ENCODE peak calls at places on chromosome X, in five cellular contexts. One of them, this sample, is unnamed.

GRCh38 chrX:106919932-106920452 is at the start of gene CLDN2:
- DNase-seq in neuronal stem cell: peak
- DNase-seq in IMR-90: no peak
- DNase-seq in H9: peak
- DNase-seq in H1: peak
- DNase-seq in this sample: no peak

GRCh38 chrX:4787971-4788370 is 1074.5 kb upstream of the PRKX start:
- DNase-seq in IMR-90: no peak
- DNase-seq in H9: no peak
- DNase-seq in H1: no peak
- DNase-seq in neuronal stem cell: no peak
- DNase-seq in this sample: no peak

GRCh38 chrX:47156611-47157520 is 11.8 kb downstream of the RBM10 start:
- DNase-seq in H9: no peak
- DNase-seq in IMR-90: no peak
- DNase-seq in H1: no peak
- DNase-seq in neuronal stem cell: no peak
- DNase-seq in this sample: no peak

GRCh38 chrX:39912126-39912525 is 185.6 kb downstream of the BCOR start:
- DNase-seq in neuronal stem cell: no peak
- DNase-seq in H9: no peak
- DNase-seq in IMR-90: no peak
- DNase-seq in H1: no peak
- DNase-seq in this sample: no peak

GRCh38 chrX:97397371-97397770 is 513.7 kb downstream of the RPA4 start:
- DNase-seq in IMR-90: peak
- DNase-seq in neuronal stem cell: no peak
- DNase-seq in H1: no peak
- DNase-seq in H9: no peak
- DNase-seq in this sample: peak

GRCh38 chrX:45571453-45571852 is 370.8 kb upstream of the DIPK2B start:
- DNase-seq in H9: no peak
- DNase-seq in neuronal stem cell: no peak
- DNase-seq in H1: no peak
- DNase-seq in IMR-90: no peak
- DNase-seq in this sample: no peak

GRCh38 chrX:104679175-104679574 is 113.2 kb downstream of the IL1RAPL2 start:
- DNase-seq in neuronal stem cell: no peak
- DNase-seq in H1: no peak
- DNase-seq in H9: no peak
- DNase-seq in IMR-90: no peak
- DNase-seq in this sample: peak

GRCh38 chrX:11765449-11765848 is 7.4 kb downstream of the MSL3 start:
- DNase-seq in H9: no peak
- DNase-seq in H1: no peak
- DNase-seq in IMR-90: no peak
- DNase-seq in neuronal stem cell: no peak
- DNase-seq in this sample: no peak

GRCh38 chrX:107935664-107936433 is 46.3 kb downstream of the TEX13B start:
- DNase-seq in IMR-90: no peak
- DNase-seq in H1: peak
- DNase-seq in neuronal stem cell: no peak
- DNase-seq in H9: peak
- DNase-seq in this sample: peak

GRCh38 chrX:8815460-8816065 is 14.4 kb upstream of the FAM9A start:
- DNase-seq in H1: no peak
- DNase-seq in IMR-90: peak
- DNase-seq in neuronal stem cell: peak
- DNase-seq in H9: no peak
- DNase-seq in this sample: peak

GRCh38 chrX:130055103-130055502 is 55.2 kb downstream of the ELF4 start:
- DNase-seq in neuronal stem cell: no peak
- DNase-seq in H1: no peak
- DNase-seq in IMR-90: peak
- DNase-seq in H9: no peak
- DNase-seq in this sample: peak

GRCh38 chrX:23902419-23902818 is 5.3 kb downstream of the APOO start:
- DNase-seq in IMR-90: peak
- DNase-seq in neuronal stem cell: no peak
- DNase-seq in H9: no peak
- DNase-seq in H1: no peak
- DNase-seq in this sample: peak

GRCh38 chrX:18075603-18076002 is 145.1 kb downstream of the BEND2 start:
- DNase-seq in H9: no peak
- DNase-seq in neuronal stem cell: no peak
- DNase-seq in IMR-90: no peak
- DNase-seq in H1: no peak
- DNase-seq in this sample: no peak

GRCh38 chrX:31331928-31332327 is 260.1 kb upstream of the FTHL17 start:
- DNase-seq in H9: no peak
- DNase-seq in IMR-90: no peak
- DNase-seq in neuronal stem cell: no peak
- DNase-seq in H1: no peak
- DNase-seq in this sample: no peak

GRCh38 chrX:74529311-74529710 is 85.1 kb downstream of the RLIM start:
- DNase-seq in neuronal stem cell: no peak
- DNase-seq in H9: no peak
- DNase-seq in H1: no peak
- DNase-seq in IMR-90: no peak
- DNase-seq in this sample: no peak

GRCh38 chrX:68647156-68647957 is at the start of gene STARD8:
- DNase-seq in H9: peak
- DNase-seq in IMR-90: peak
- DNase-seq in neuronal stem cell: peak
- DNase-seq in H1: peak
- DNase-seq in this sample: peak

GRCh38 chrX:4263005-4263404 is 549.6 kb upstream of the PRKX start:
- DNase-seq in neuronal stem cell: no peak
- DNase-seq in H9: no peak
- DNase-seq in IMR-90: no peak
- DNase-seq in H1: no peak
- DNase-seq in this sample: no peak

GRCh38 chrX:17412692-17413091 is 37.7 kb downstream of the NHS start:
- DNase-seq in H9: no peak
- DNase-seq in H1: no peak
- DNase-seq in neuronal stem cell: no peak
- DNase-seq in IMR-90: peak
- DNase-seq in this sample: peak

DNA sequence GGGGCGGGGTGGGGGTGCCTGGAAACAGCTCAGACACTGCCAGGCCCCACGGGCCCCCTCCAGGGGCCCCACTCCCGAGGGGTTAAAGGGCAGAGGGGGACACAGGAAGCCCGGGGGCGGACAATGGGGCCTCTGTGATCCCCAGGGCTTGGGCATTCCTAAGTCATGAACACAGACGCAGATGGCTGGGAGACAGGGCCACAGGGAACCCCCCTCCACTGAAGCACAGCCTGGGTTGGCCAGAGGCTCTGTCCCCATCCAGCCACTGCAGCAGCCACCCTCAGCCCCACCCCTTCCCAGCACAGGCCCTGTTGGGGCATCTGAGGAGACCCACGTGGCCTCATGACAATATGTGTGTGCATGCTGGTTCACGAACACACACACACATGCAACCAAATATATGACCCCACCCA is 3.9 kb downstream of the L1CAM start:
- DNase-seq in H9: no peak
- DNase-seq in IMR-90: peak
- DNase-seq in H1: no peak
- DNase-seq in neuronal stem cell: no peak
- DNase-seq in this sample: peak
- H3K18ac ChIP-seq in H9: no peak
- H3K18ac ChIP-seq in IMR-90: no peak
- H3K18ac ChIP-seq in H1: no peak
- H3K18ac ChIP-seq in neuronal stem cell: peak
- H3K18ac ChIP-seq in this sample: peak

GRCh38 chrX:21943460-21944135 is 3.1 kb downstream of the SMS start:
- DNase-seq in IMR-90: peak
- DNase-seq in neuronal stem cell: no peak
- DNase-seq in H9: peak
- DNase-seq in H1: no peak
- DNase-seq in this sample: peak
- H3K27ac ChIP-seq in IMR-90: peak
- H3K27ac ChIP-seq in neuronal stem cell: no peak
- H3K27ac ChIP-seq in H9: no peak
- H3K27ac ChIP-seq in H1: no peak
- H3K27ac ChIP-seq in this sample: peak

DNA sequence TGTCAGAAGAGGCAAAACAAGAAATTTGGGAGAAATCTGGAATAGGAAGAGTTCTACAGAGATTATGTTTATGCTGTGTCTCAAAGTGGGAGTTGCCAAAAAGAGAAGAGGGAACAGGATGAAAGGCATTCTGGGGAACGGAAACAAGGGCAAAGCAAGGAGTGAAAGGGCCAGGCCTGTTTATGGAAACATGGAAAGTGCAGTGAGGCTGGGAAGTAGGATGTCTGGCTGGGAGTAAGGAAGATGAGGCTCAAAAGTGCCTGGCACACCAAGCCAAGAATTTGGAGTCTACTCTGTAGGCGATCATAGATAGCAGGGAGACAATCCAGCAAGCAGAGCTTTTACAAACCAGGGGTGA is 1.8 kb upstream of the CUL4B start:
- DNase-seq in neuronal stem cell: no peak
- DNase-seq in H1: no peak
- DNase-seq in IMR-90: no peak
- DNase-seq in H9: no peak
- DNase-seq in this sample: no peak
- H3K4ac ChIP-seq in neuronal stem cell: no peak
- H3K4ac ChIP-seq in H1: no peak
- H3K4ac ChIP-seq in IMR-90: no peak
- H3K4ac ChIP-seq in H9: no peak
- H3K4ac ChIP-seq in this sample: no peak

DNA sequence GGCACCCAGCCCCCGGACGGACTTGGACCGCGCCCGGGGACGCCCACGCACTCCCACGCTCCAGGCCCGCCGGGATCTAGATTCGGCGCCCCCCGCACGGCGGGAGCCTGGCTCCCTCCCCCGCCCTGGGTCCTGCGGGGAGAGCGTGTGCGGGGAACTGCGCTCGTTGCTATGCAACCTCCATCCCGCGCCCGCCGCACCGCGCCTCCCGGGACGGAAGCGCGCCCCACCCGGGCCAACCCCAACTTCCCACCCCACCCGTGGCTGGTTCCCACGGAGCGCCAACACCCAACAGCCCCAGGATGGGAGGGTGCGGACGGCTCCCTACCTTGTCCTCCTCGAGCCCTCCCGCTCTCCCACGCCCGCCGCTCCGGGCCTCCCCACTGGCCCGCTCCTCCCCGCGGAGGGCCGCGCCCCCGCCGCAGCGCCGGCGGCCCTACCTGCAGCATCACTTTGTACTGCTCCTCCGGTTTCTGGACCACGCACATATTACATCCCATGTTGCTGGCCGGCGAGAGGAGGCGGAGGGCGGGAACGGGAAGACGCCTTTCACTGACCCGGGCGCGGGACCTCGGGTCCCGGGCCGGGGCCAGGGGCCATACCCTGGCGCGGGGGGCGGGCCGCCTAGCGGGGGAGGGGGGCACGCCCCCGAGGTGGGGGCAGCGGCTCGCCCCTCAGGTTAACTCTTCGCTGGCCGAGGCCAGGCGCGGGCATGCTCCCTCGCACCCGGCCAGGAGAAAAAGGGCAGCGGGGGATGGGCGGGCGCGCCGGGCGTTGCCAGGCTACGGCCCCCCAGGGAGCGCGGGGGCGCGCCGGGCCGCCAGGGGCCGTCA is at the start of gene PDZD4:
- DNase-seq in IMR-90: no peak
- DNase-seq in H1: peak
- DNase-seq in neuronal stem cell: no peak
- DNase-seq in H9: no peak
- DNase-seq in this sample: no peak
- H3K18ac ChIP-seq in IMR-90: no peak
- H3K18ac ChIP-seq in H1: peak
- H3K18ac ChIP-seq in neuronal stem cell: peak
- H3K18ac ChIP-seq in H9: no peak
- H3K18ac ChIP-seq in this sample: no peak

DNA sequence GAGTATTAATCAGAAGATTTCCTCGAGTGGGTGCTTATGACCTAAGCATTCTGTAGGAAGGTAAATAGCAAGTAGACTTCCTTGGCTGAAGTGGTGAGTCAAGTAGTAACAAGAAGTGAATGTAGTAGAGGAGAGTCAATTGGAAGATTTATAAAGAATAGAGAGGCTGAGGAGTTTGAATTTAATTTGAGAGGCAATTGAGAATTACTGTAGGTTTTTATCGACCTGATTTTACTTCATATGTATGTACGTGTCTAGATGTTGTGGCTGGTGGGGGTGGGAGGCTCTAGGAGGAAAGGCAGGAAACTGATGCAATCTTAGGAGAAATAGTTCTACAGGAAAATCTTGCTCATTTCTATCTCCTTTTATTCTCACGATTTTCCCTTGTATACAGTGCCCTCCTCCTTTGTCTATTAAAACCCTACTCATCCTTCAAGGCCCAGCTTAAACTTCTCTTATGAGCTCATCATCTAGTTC is 8.7 kb downstream of the OGT start:
- DNase-seq in neuronal stem cell: no peak
- DNase-seq in H1: no peak
- DNase-seq in H9: no peak
- DNase-seq in IMR-90: peak
- DNase-seq in this sample: peak
- H3K27ac ChIP-seq in neuronal stem cell: no peak
- H3K27ac ChIP-seq in H1: no peak
- H3K27ac ChIP-seq in H9: no peak
- H3K27ac ChIP-seq in IMR-90: peak
- H3K27ac ChIP-seq in this sample: peak

DNA sequence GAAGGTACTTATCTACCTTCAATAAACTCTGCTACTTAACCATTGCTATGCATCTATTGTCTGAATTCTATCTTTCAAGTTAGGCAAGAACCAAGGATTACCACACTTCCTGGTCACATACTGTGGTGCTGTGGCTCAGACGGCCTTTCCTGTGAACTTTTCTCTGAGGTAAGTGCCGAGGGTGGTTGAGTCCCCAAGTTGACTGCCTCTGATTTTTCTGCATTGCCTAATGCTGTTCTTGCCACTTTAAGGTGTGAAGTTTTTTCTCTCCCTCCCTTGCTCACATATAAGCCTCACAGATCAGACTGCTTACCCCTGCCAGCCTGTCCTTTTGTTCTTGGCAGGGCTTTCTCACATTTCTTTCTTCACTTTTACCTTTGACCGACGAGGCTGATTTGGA is 348.0 kb upstream of the POU3F4 start:
- DNase-seq in neuronal stem cell: no peak
- DNase-seq in H9: no peak
- DNase-seq in IMR-90: no peak
- DNase-seq in H1: no peak
- DNase-seq in this sample: no peak
- H3K4ac ChIP-seq in neuronal stem cell: no peak
- H3K4ac ChIP-seq in H9: no peak
- H3K4ac ChIP-seq in IMR-90: no peak
- H3K4ac ChIP-seq in H1: no peak
- H3K4ac ChIP-seq in this sample: no peak